ENCODE peak calls at places on chromosomes 2 and 18, in four cellular contexts. A is testis, H is mammary epithelial cell, Z is psoas muscle. E is an unnamed sample.
A peak's percentile ranks its signal among the peaks of the same experiment; 100 is the strongest.

GRCh38 chr2:216918088-216918680 is 58.3 kb upstream of the TNP1 start:
- DNase-seq in A (no peak), H (peak; percentile 81), Z (peak; percentile 49), E (peak; percentile 29)

GRCh38 chr2:29916571-29916970 is 4.8 kb downstream of the ALK start:
- DNase-seq in Z (no peak), H (no peak), A (no peak), E (peak; percentile 68)

GRCh38 chr2:181977661-181978350 is 7.8 kb upstream of the PPP1R1C start:
- DNase-seq in H (peak; percentile 98), Z (no peak), A (no peak), E (no peak)

GRCh38 chr2:1665761-1666505 is 78.4 kb downstream of the PXDN start:
- DNase-seq in A (peak; percentile 5), H (no peak), Z (no peak), E (no peak)

GRCh38 chr18:79738565-79739439 is 58.9 kb upstream of the KCNG2 start:
- DNase-seq in H (no peak), A (no peak), Z (no peak), E (no peak)

GRCh38 chr2:239668651-239669050 is 267.8 kb upstream of the HDAC4 start:
- DNase-seq in H (no peak), A (no peak), Z (no peak), E (no peak)

GRCh38 chr2:158184556-158185343 is 83.1 kb downstream of the UPP2 start:
- DNase-seq in A (no peak), H (peak; percentile 39), Z (no peak), E (no peak)

GRCh38 chr2:202989749-202990148 is 24.9 kb upstream of the NBEAL1 start:
- DNase-seq in H (peak; percentile 45), Z (no peak), A (no peak), E (no peak)

GRCh38 chr18:24734058-24734457 is 273.6 kb downstream of the HRH4 start:
- DNase-seq in H (peak; percentile 62), A (peak; percentile 67), Z (no peak), E (no peak)

GRCh38 chr2:46701152-46701551 is 214.5 kb downstream of the MCFD2 start:
- DNase-seq in A (no peak), Z (no peak), H (peak; percentile 13), E (no peak)
- H3K4me3 ChIP-seq in A (no peak overlapping the region), Z (peak overlapping the region; percentile 85), H (peak overlapping the region; percentile 90), E (peak overlapping the region; percentile 93)

GRCh38 chr18:47932603-47933002 is 2.1 kb upstream of the SMAD2 start:
- DNase-seq in H (no peak), A (peak; percentile 26), Z (no peak), E (no peak)

GRCh38 chr18:47930844-47931706 is 616 bp upstream of the SMAD2 start:
- DNase-seq in H (peak; percentile 97), A (peak; percentile 98), Z (peak; percentile 98), E (peak; percentile 92)

GRCh38 chr18:47930086-47930843 is at the start of gene SMAD2:
- DNase-seq in A (peak; percentile 87), Z (peak; percentile 84), H (peak; percentile 87), E (no peak)

GRCh38 chr18:47932170-47932569 is 1.7 kb upstream of the SMAD2 start:
- DNase-seq in A (no peak), Z (no peak), H (no peak), E (no peak)

DNA sequence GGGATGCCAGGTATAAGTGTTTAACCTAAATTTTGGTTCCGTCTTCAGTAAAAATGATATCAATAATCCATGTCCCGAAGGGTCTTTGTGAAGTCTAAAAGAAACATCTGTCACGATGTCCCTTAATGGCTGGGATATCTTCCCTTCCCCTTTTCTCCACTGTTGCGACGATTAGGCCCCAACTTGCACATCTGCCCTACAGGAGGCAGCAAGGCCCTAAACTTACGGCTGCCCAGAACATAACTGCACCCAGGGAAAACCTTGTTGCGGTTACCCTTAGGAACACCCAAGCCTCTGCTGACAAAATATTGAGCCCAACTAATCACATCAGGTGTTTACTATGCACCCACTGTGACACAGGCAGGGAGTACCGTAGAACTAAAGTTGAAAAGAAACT is 1.2 kb upstream of the SMAD2 start:
- DNase-seq in A (no peak), H (no peak), Z (no peak), E (peak; percentile 23)
- TF ChIP-seq CTCF in A (no peak), H (peak; percentile 45), Z (no peak), E (peak; percentile 30)

GRCh38 chr18:48762836-48763713 is 187.7 kb downstream of the SMAD7 start:
- DNase-seq in H (no peak), A (no peak), Z (peak; percentile 79), E (no peak)

GRCh38 chr18:48761582-48761981 is 189.2 kb downstream of the SMAD7 start:
- DNase-seq in A (no peak), Z (peak; percentile 14), H (no peak), E (no peak)

GRCh38 chr18:48763714-48764100 is 187.1 kb downstream of the SMAD7 start:
- DNase-seq in H (no peak), A (no peak), Z (peak; percentile 6), E (no peak)

GRCh38 chr18:48764452-48764851 is 186.3 kb downstream of the SMAD7 start:
- DNase-seq in H (no peak), Z (peak; percentile 11), A (no peak), E (no peak)

DNA sequence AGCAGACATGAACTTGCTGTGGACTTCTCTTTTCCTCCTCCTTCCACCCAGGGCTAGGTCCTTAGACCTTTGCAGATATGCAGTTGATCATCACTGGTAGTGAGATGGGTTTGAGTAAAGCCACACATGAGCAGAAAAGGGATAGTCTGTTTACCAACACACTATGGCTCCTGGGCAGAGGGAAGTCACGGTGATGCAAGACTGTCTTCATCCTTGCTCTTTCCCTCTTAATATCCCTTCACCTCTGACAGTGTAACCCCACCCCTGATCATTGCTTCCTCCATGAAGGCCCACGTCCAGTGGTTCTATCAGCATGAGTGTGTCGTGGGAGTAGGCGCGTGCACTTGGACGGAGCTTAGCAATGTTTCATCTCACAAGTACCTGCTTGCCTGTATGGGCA is 188.7 kb downstream of the SMAD7 start:
- DNase-seq in A (no peak), H (no peak), Z (peak; percentile 9), E (no peak)
- H3K36me3 ChIP-seq in A (no peaks in the 10 kb centered on the region), H (no peaks in the 10 kb centered on the region), Z (no peaks in the 10 kb centered on the region), E (no peaks in the 10 kb centered on the region)

DNA sequence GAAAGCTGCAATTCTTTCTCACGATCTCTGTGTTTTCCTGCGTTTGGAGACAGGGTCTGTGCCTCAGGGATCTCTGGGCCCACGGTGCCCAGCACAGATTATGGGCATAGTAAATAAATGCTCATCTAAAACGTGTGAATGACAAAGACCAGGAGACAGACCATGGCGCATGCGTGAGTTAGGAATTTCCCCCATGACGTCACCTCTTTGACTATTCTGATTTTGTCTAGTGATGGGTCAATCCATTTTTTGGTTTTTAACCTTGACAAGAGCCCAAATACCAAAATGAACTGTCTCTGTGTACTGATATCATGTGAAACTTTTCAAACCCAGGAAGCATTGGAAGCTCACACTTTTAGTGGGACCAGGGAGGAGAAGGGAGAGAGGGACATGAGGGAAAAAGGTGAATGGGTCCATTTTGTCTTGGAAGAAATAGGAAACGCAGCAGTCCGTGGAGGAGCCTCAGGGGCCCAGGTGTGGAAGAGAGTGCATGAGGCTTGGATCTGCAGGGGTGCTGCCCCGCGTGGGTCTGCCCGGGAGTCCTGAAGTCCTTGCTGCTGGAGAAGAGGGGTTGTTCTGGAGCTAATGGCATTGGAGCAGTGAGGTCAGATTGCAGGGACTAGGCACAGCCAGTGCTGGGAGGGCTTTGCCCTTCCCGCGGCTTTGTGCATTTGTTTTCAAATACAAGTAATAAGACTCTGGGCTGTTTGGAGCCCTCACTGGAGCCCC is 172.2 kb downstream of the ASB1 start:
- DNase-seq in H (no peak), A (no peak), Z (no peak), E (no peak)
- H3K4me3 ChIP-seq in H (no peak overlapping the region), A (no peak overlapping the region), Z (no peak overlapping the region), E (no peak overlapping the region)

GRCh38 chr18:26960901-26961300 is 95.4 kb upstream of the AQP4 start:
- DNase-seq in H (peak; percentile 95), A (no peak), Z (no peak), E (no peak)

GRCh38 chr18:26963292-26963691 is 97.8 kb upstream of the AQP4 start:
- DNase-seq in Z (no peak), H (peak; percentile 28), A (no peak), E (no peak)

GRCh38 chr18:26970637-26971036 is 105.1 kb upstream of the AQP4 start:
- DNase-seq in A (no peak), H (no peak), Z (no peak), E (no peak)

GRCh38 chr18:26961805-26962204 is 96.3 kb upstream of the AQP4 start:
- DNase-seq in H (no peak), Z (no peak), A (no peak), E (no peak)

DNA sequence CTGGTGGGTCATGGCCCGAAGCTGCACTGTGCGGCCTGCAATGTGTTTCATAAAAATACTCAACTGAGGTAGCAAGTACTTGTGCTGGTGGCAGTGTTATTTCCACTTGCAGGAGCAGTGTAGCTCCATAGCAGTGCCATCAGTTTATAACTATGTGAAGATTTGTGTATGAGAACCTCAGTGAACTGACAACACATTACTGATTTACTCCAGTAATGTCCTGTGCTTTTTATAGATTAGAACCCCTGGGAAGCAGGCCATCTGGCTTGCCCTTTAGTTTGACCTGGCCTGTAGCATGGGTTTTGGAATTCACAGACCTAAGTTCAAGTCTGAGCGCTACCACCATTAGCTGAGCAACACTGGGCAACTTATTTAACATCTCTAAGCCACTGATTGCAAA is 99.7 kb upstream of the AQP4 start:
- DNase-seq in Z (no peak), H (no peak), A (peak; percentile 23), E (no peak)
- TF ChIP-seq CTCF in Z (no peak), H (no peak), A (no peak), E (no peak)

DNA sequence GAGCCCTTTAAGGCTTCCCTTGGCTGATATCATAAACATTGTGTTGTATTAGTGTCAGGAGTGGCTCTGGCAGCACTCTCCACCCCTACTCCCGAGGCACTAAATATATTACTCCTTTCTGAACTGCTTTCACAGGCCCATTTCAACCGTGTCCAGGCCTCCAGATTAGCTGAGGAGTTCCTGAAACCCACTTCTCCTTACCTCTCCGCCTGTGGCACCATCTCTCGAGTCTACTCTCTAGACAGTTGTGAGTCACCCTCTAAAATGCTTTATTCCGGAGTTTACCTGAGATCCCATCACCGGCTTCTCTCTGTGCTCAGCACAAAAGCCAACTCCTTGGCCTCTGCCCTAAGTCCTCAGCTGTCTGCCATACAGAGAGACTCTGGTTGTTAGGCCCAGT is 14.4 kb upstream of the STON1 start:
- DNase-seq in A (no peak), H (no peak), Z (no peak), E (no peak)
- H3K36me3 ChIP-seq in A (no peaks in the 10 kb centered on the region), H (peaks cover 2% of the 10 kb centered on the region), Z (peaks cover 4% of the 10 kb centered on the region), E (no peaks in the 10 kb centered on the region)